ENCODE peak calls at places on chromosomes 12 and 14, in six cellular contexts. D, F, X, O, W and C are unnamed samples.

GRCh38 chr12:98973395-98973794 is 328.3 kb downstream of the APAF1 start:
- DNase-seq in W (no peak), D (no peak), F (no peak), X (peak; percentile 10), O (no peak), C (peak; percentile 31)

GRCh38 chr12:50241178-50241577 is 42.1 kb downstream of the LIMA1 start:
- DNase-seq in D (no peak), W (no peak), X (no peak), O (peak; percentile 38), F (no peak), C (peak; percentile 28)

GRCh38 chr12:56307221-56307965 is 7.3 kb upstream of the CS start:
- DNase-seq in X (no peak), W (no peak), D (no peak), F (no peak), O (no peak), C (no peak)

GRCh38 chr12:27779837-27780611 is at the start of the genes KLHL42 and MANSC4:
- DNase-seq in W (peak; percentile 83), O (no peak), X (peak; percentile 73), D (peak; percentile 84), F (peak; percentile 94), C (peak; percentile 68)

GRCh38 chr12:66288121-66288520 is 14.2 kb upstream of the HELB start:
- DNase-seq in X (no peak), D (peak; percentile 98), O (no peak), W (no peak), F (no peak), C (no peak)

GRCh38 chr12:94841171-94841570 is 162.3 kb downstream of the NDUFA12 start:
- DNase-seq in D (no peak), O (no peak), W (no peak), X (no peak), F (no peak), C (no peak)

GRCh38 chr12:54213084-54213483 is 24.3 kb upstream of the SMUG1 start:
- DNase-seq in F (no peak), O (no peak), X (no peak), D (no peak), W (no peak), C (no peak)

GRCh38 chr12:48764521-48764920 is 24.4 kb downstream of the ADCY6 start:
- DNase-seq in F (peak; percentile 30), O (no peak), X (no peak), D (no peak), W (no peak), C (no peak)

GRCh38 chr12:120905856-120906384 is 1.8 kb upstream of the SPPL3 start:
- DNase-seq in W (no peak), F (peak; percentile 51), X (no peak), D (no peak), O (no peak), C (peak; percentile 20)

GRCh38 chr14:95523818-95524448 is 7.5 kb upstream of the SYNE3 start:
- DNase-seq in F (no peak), W (no peak), O (no peak), X (peak; percentile 76), D (peak; percentile 54), C (peak; percentile 87)

GRCh38 chr12:112961074-112961473 is 17.2 kb upstream of the OAS2 start:
- DNase-seq in W (peak; percentile 18), F (no peak), O (no peak), D (peak; percentile 24), X (no peak), C (no peak)

GRCh38 chr14:61754627-61755381 is 7.4 kb upstream of the SNAPC1 start:
- DNase-seq in W (no peak), F (no peak), X (peak; percentile 65), O (no peak), D (no peak), C (no peak)